ENCODE peak calls at places on chromosomes 1 and 21, in eight cellular contexts. F is fibroblast of lung, I is spleen, U is AG09309, N is mucosa of descending colon, Q is tibial artery, K is AG10803, T is left ventricle myocardium inferior. A is an unnamed sample.

GRCh38 chr1:45924736-45925135 is 121.3 kb downstream of the MAST2 start:
- DNase-seq in I (no peak), F (peak), T (no peak), U (no peak), Q (no peak), N (no peak), K (peak), A (peak)

GRCh38 chr1:46489638-46490602 is at the start of gene DMBX1:
- DNase-seq in U (no peak), F (no peak), N (peak), Q (no peak), T (no peak), I (peak), K (no peak), A (no peak)

GRCh38 chr21:42677339-42678117 is 24.1 kb downstream of the PDE9A start:
- DNase-seq in K (no peak), Q (no peak), U (no peak), T (no peak), I (peak), N (no peak), F (peak), A (peak)

GRCh38 chr1:165481820-165482532 is 37.0 kb upstream of the RXRG start:
- DNase-seq in N (no peak), K (peak), Q (no peak), I (no peak), U (peak), F (peak), T (peak), A (peak)

GRCh38 chr1:180521474-180522203 is 19.3 kb upstream of the ACBD6 start:
- DNase-seq in N (no peak), Q (no peak), T (no peak), F (peak), I (no peak), K (peak), U (no peak), A (no peak)

GRCh38 chr1:66533804-66534745 is at the start of gene SGIP1:
- DNase-seq in F (peak), N (peak), K (peak), T (peak), I (no peak), U (no peak), Q (peak), A (peak)

GRCh38 chr1:111140680-111140967 is 601 bp downstream of the CEPT1 start:
- DNase-seq in Q (no peak), K (peak), T (no peak), U (no peak), I (no peak), N (no peak), F (peak), A (no peak)

GRCh38 chr1:115507256-115507589 is 134.5 kb upstream of the VANGL1 start:
- DNase-seq in K (peak), T (no peak), F (peak), Q (no peak), U (no peak), I (no peak), N (no peak), A (peak)

GRCh38 chr1:63643926-63644325 is 50.7 kb downstream of the PGM1 start:
- DNase-seq in Q (no peak), K (no peak), T (peak), I (no peak), F (no peak), N (peak), U (no peak), A (no peak)

GRCh38 chr1:28737245-28738137 is 751 bp downstream of the YTHDF2 start:
- DNase-seq in T (peak), I (peak), Q (no peak), F (peak), K (peak), U (no peak), N (peak), A (peak)

GRCh38 chr21:41992576-41992975 is 17.6 kb downstream of the ZBTB21 start:
- DNase-seq in K (no peak), Q (no peak), F (no peak), U (no peak), N (no peak), T (no peak), I (no peak), A (no peak)

GRCh38 chr1:25728301-25728935 is 71.6 kb upstream of the SELENON start:
- DNase-seq in Q (no peak), T (no peak), F (no peak), I (no peak), N (no peak), U (no peak), K (no peak), A (no peak)

GRCh38 chr21:43317959-43318358 is 109.0 kb downstream of the SIK1 start:
- DNase-seq in Q (no peak), F (no peak), K (no peak), I (no peak), N (no peak), U (no peak), T (no peak), A (no peak)

GRCh38 chr21:46098303-46099141 is 610 bp downstream of the COL6A2 start:
- DNase-seq in N (peak), K (no peak), T (peak), U (no peak), Q (peak), I (peak), F (no peak), A (no peak)

GRCh38 chr1:209428241-209428921 is 155.1 kb upstream of the CAMK1G start:
- DNase-seq in F (no peak), K (no peak), U (no peak), T (no peak), Q (no peak), N (no peak), I (no peak), A (no peak)

GRCh38 chr1:101452825-101453224 is 216.0 kb downstream of the S1PR1 start:
- DNase-seq in I (no peak), N (no peak), U (no peak), K (no peak), F (no peak), T (no peak), Q (no peak), A (no peak)

GRCh38 chr1:31783846-31784245 is 19.7 kb upstream of the ADGRB2 start:
- DNase-seq in F (no peak), N (no peak), U (no peak), Q (peak), I (peak), K (no peak), T (no peak), A (no peak)

GRCh38 chr21:15277498-15277897 is 212.7 kb upstream of the NRIP1 start:
- DNase-seq in N (no peak), T (no peak), U (no peak), Q (no peak), K (no peak), I (no peak), F (no peak), A (peak)

GRCh38 chr1:175514309-175515001 is 228.9 kb downstream of the TNR start:
- DNase-seq in T (no peak), F (peak), U (no peak), N (no peak), I (no peak), Q (no peak), K (peak), A (peak)

GRCh38 chr1:25503551-25504426 is 39.6 kb upstream of the LDLRAP1 start:
- DNase-seq in I (peak), F (peak), N (peak), Q (peak), T (peak), U (no peak), K (peak), A (no peak)

GRCh38 chr21:34916446-34916845 is 132.7 kb downstream of the RUNX1 start:
- DNase-seq in I (no peak), F (peak), Q (no peak), U (no peak), T (no peak), N (no peak), K (peak), A (no peak)

GRCh38 chr1:111535256-111536191 is 32.1 kb upstream of the ADORA3 start:
- DNase-seq in T (no peak), U (no peak), K (no peak), N (no peak), I (no peak), F (peak), Q (peak), A (no peak)

GRCh38 chr1:87154351-87154750 is 174.3 kb upstream of the LMO4 start:
- DNase-seq in T (no peak), N (no peak), I (no peak), F (peak), Q (no peak), K (no peak), U (no peak), A (no peak)

GRCh38 chr1:41840592-41841246 is 78.0 kb downstream of the HIVEP3 start:
- DNase-seq in T (peak), U (no peak), Q (no peak), I (no peak), K (no peak), F (no peak), N (no peak), A (peak)

GRCh38 chr1:121558514-121558913 is 373.7 kb downstream of the SRGAP2C start:
- DNase-seq in K (peak), Q (no peak), F (peak), U (peak), N (no peak), T (no peak), I (no peak), A (peak)

GRCh38 chr1:42319871-42320484 is 15.1 kb downstream of the FOXJ3 start:
- DNase-seq in I (no peak), U (no peak), F (no peak), K (no peak), Q (no peak), N (peak), T (no peak), A (no peak)

GRCh38 chr1:33322109-33322508 is 1.2 kb upstream of the A3GALT2 start:
- DNase-seq in Q (peak), I (peak), T (no peak), F (no peak), K (no peak), N (no peak), U (no peak), A (no peak)
- TF ChIP-seq CTCF in Q (no peak), I (no peak), T (no peak), F (no peak), K (no peak), N (no peak), U (no peak), A (no peak)

GRCh38 chr1:22140681-22141080 is 2.2 kb downstream of the WNT4 start:
- DNase-seq in I (no peak), T (no peak), K (no peak), N (no peak), F (no peak), Q (no peak), U (no peak), A (no peak)

GRCh38 chr1:22141493-22141892 is 1.4 kb downstream of the WNT4 start:
- DNase-seq in K (no peak), Q (no peak), I (no peak), T (no peak), N (no peak), U (no peak), F (no peak), A (no peak)

GRCh38 chr1:22139817-22140216 is 3.1 kb downstream of the WNT4 start:
- DNase-seq in I (no peak), K (no peak), U (no peak), N (no peak), Q (no peak), F (no peak), T (no peak), A (no peak)

GRCh38 chr1:22137006-22137720 is 5.7 kb downstream of the WNT4 start:
- DNase-seq in T (no peak), Q (no peak), K (no peak), I (no peak), N (no peak), U (no peak), F (peak), A (peak)

GRCh38 chr1:22139066-22139594 is 3.8 kb downstream of the WNT4 start:
- DNase-seq in I (no peak), K (no peak), N (no peak), F (no peak), U (no peak), Q (no peak), T (no peak), A (no peak)
- H3K4me3 ChIP-seq in I (no peak), K (no peak), N (no peak), F (no peak), U (no peak), Q (no peak), T (no peak), A (no peak)

GRCh38 chr1:117559985-117560384 is 45.9 kb upstream of the TENT5C start:
- DNase-seq in I (no peak), N (no peak), F (no peak), Q (no peak), K (no peak), T (no peak), U (no peak), A (no peak)
- TF ChIP-seq CTCF in I (no peak), N (no peak), F (no peak), Q (no peak), K (no peak), T (no peak), U (no peak), A (no peak)

GRCh38 chr1:231011963-231012362 is 28.1 kb downstream of the FAM89A start:
- DNase-seq in K (no peak), T (no peak), N (no peak), Q (no peak), U (no peak), I (no peak), F (no peak), A (no peak)
- H3K4me3 ChIP-seq in K (no peak), T (no peak), N (no peak), Q (no peak), U (no peak), I (no peak), F (no peak), A (no peak)

GRCh38 chr1:90475623-90476022 is 241.5 kb downstream of the BARHL2 start:
- DNase-seq in K (no peak), I (no peak), Q (no peak), N (no peak), F (peak), T (no peak), U (no peak), A (peak)
- TF ChIP-seq CTCF in K (peak), I (no peak), Q (no peak), N (no peak), F (peak), T (no peak), U (peak), A (peak)

GRCh38 chr1:15258828-15259588 is 12.0 kb downstream of the FHAD1 start:
- DNase-seq in F (no peak), T (no peak), U (no peak), Q (no peak), I (no peak), K (no peak), N (no peak), A (no peak)

GRCh38 chr1:15259608-15260007 is 12.6 kb downstream of the FHAD1 start:
- DNase-seq in N (no peak), K (no peak), U (no peak), Q (no peak), I (no peak), T (no peak), F (no peak), A (no peak)

GRCh38 chr1:15256584-15256983 is 9.6 kb downstream of the FHAD1 start:
- DNase-seq in Q (no peak), N (no peak), F (no peak), T (no peak), K (no peak), U (no peak), I (no peak), A (no peak)

GRCh38 chr1:15255582-15256149 is 8.6 kb downstream of the FHAD1 start:
- DNase-seq in F (no peak), I (no peak), U (no peak), Q (no peak), K (no peak), N (no peak), T (no peak), A (no peak)

GRCh38 chr1:15257309-15257708 is 10.3 kb downstream of the FHAD1 start:
- DNase-seq in K (no peak), F (no peak), T (no peak), U (no peak), Q (no peak), I (no peak), N (no peak), A (no peak)
- H3K4me3 ChIP-seq in K (no peak), F (no peak), T (no peak), U (no peak), Q (no peak), I (no peak), N (no peak), A (no peak)

DNA sequence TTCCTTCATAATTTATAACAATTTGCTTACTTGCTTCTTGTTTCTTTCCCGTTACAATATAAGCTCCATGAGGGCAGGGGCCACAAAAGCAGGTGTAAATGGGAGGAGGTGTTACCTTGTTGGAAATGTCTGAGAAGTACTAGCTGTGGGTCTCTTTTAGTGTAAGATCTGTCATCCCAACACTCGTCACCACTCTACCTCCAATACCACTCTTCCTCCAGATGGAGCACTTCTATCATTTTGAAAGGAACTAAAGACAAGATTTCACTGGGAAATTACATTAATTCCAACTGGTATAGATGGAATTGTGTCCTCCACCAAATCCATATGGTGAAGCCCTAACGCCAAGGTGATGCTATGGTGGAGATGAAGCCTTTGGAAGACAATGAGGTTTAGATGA is 53.0 kb upstream of the CPLANE2 start:
- DNase-seq in U (no peak), T (no peak), N (no peak), F (no peak), K (no peak), I (no peak), Q (no peak), A (no peak)
- TF ChIP-seq CTCF in U (no peak), T (no peak), N (no peak), F (peak), K (no peak), I (no peak), Q (no peak), A (no peak)

DNA sequence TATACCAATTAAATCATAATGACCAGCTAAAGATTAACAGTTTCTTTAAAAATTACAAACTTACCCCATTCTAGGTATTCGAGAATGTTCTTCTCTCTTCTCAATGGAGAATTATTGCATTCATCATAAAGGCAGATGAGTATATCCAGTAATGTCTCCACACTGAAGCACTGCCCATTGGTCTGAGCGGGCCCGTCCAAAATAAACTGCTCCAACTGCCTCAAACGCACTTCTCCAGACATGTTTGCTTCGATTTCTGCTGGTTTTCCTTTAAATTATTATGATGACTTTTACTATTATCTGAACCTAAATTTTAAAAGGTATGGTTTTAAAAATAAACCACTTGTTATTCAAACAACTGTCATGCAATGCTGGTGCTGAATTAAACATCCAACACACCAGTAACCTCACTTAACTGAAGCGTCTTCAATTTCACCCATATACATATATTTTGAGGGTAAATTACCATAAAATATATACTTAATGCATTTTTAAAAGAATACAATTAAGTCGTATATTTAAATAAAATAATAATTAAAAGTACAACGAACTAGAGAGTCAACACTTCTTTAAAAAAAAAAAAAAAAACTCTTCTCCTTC is 1.3 kb downstream of the CDC42BPA start:
- DNase-seq in T (no peak), I (no peak), Q (no peak), U (no peak), N (no peak), K (peak), F (peak), A (peak)
- H3K4me3 ChIP-seq in T (peak), I (peak), Q (peak), U (peak), N (peak), K (peak), F (peak), A (peak)

GRCh38 chr1:36843906-36844610 is 190.3 kb downstream of the GRIK3 start:
- DNase-seq in I (peak), K (no peak), F (no peak), N (no peak), U (no peak), Q (no peak), T (no peak), A (no peak)
- TF ChIP-seq CTCF in I (no peak), K (no peak), F (no peak), N (no peak), U (no peak), Q (no peak), T (no peak), A (no peak)